ENCODE peak calls at places on chromosomes 16 and 17, in nine cellular contexts. C is A673; M is breast epithelium; W is stimulated activated CD4-positive, alpha-beta T cell treated with anti-CD3 and anti-CD28 coated beads, Interleukin-2, amount 100 ng/mL, for 48 hours; V is progenitor cell of endocrine pancreas; N is transverse colon; E is DMS153; I is cortex of kidney; X is left colon. G is an unnamed sample.
A peak's percentile ranks its signal among the peaks of the same experiment; 100 is the strongest.

GRCh38 chr16:27401768-27402568 is at the start of gene IL21R:
- DNase-seq in C (peak; percentile 68), M (peak; percentile 24), W (no peak), V (no peak), N (peak; percentile 74), E (no peak), I (no peak), X (peak; percentile 73), G (no peak)

GRCh38 chr17:5822281-5823060 is 238.2 kb upstream of the NLRP1 start:
- DNase-seq in C (no peak), M (no peak), W (no peak), V (no peak), N (no peak), E (no peak), I (no peak), X (no peak), G (no peak)

GRCh38 chr17:57391076-57391825 is 134.9 kb downstream of the MSI2 start:
- DNase-seq in C (no peak), M (no peak), W (no peak), V (no peak), N (no peak), E (no peak), I (no peak), X (no peak), G (no peak)

GRCh38 chr16:53784312-53784711 is 80.4 kb downstream of the FTO start:
- DNase-seq in C (no peak), M (no peak), W (no peak), V (no peak), N (no peak), E (no peak), I (no peak), X (no peak), G (no peak)

GRCh38 chr16:53509906-53510703 is 7.1 kb upstream of the AKTIP start:
- DNase-seq in C (peak; percentile 74), M (peak; percentile 49), W (peak; percentile 30), V (peak; percentile 24), N (peak; percentile 63), E (peak; percentile 2), I (no peak), X (peak; percentile 64), G (peak; percentile 47)

GRCh38 chr16:81551141-81551808 is 106.7 kb downstream of the CMIP start:
- DNase-seq in C (peak; percentile 21), M (no peak), W (no peak), V (no peak), N (no peak), E (no peak), I (no peak), X (no peak), G (no peak)

GRCh38 chr16:70694088-70694487 is 8.2 kb upstream of the MTSS2 start:
- DNase-seq in C (no peak), M (no peak), W (no peak), V (no peak), N (peak; percentile 41), E (no peak), I (no peak), X (no peak), G (no peak)

GRCh38 chr17:77886387-77886728 is 72.1 kb upstream of the TNRC6C start:
- DNase-seq in C (no peak), M (no peak), W (no peak), V (no peak), N (no peak), E (no peak), I (no peak), X (no peak), G (no peak)

GRCh38 chr16:75273054-75273925 is 21.9 kb upstream of the BCAR1 start:
- DNase-seq in C (no peak), M (no peak), W (no peak), V (no peak), N (no peak), E (no peak), I (no peak), X (no peak), G (no peak)

GRCh38 chr17:47889734-47890529 is 6.1 kb upstream of the SP2 start:
- DNase-seq in C (peak; percentile 77), M (peak; percentile 86), W (peak; percentile 95), V (peak; percentile 89), N (peak; percentile 93), E (peak; percentile 76), I (no peak), X (peak; percentile 96), G (peak; percentile 90)

GRCh38 chr16:3099732-3100499 is 822 bp upstream of the ZSCAN10 start:
- DNase-seq in C (peak; percentile 97), M (peak; percentile 89), W (peak; percentile 94), V (peak; percentile 79), N (peak; percentile 97), E (peak; percentile 79), I (no peak), X (peak; percentile 98), G (peak; percentile 91)

GRCh38 chr16:53726625-53727024 is 22.7 kb downstream of the FTO start:
- DNase-seq in C (no peak), M (no peak), W (no peak), V (no peak), N (no peak), E (no peak), I (no peak), X (no peak), G (no peak)

GRCh38 chr17:82922646-82923045 is 82.8 kb upstream of the ZNF750 start:
- DNase-seq in C (no peak), M (no peak), W (no peak), V (no peak), N (peak; percentile 25), E (no peak), I (no peak), X (no peak), G (no peak)

GRCh38 chr17:37676115-37676925 is 33.1 kb upstream of the DDX52 start:
- DNase-seq in C (no peak), M (no peak), W (no peak), V (no peak), N (peak; percentile 56), E (no peak), I (no peak), X (peak; percentile 38), G (no peak)

GRCh38 chr16:684961-685696 is 995 bp upstream of the JMJD8 start:
- DNase-seq in C (no peak), M (no peak), W (no peak), V (no peak), N (no peak), E (peak; percentile 86), I (no peak), X (peak; percentile 46), G (no peak)

GRCh38 chr16:19737306-19737975 is 19.4 kb downstream of the IQCK start:
- DNase-seq in C (no peak), M (no peak), W (no peak), V (no peak), N (no peak), E (no peak), I (no peak), X (no peak), G (no peak)

GRCh38 chr16:12245088-12245922 is 268.8 kb downstream of the SNX29 start:
- DNase-seq in C (no peak), M (no peak), W (no peak), V (no peak), N (no peak), E (no peak), I (no peak), X (no peak), G (no peak)

GRCh38 chr16:27495191-27495590 is 54.5 kb downstream of the GTF3C1 start:
- DNase-seq in C (no peak), M (no peak), W (no peak), V (no peak), N (no peak), E (no peak), I (no peak), X (no peak), G (no peak)

GRCh38 chr17:77439382-77440013 is 298.7 kb downstream of the SEC14L1 start:
- DNase-seq in C (peak; percentile 78), M (no peak), W (no peak), V (no peak), N (no peak), E (no peak), I (no peak), X (no peak), G (no peak)

GRCh38 chr16:66081967-66082366 is 284.5 kb upstream of the CDH5 start:
- DNase-seq in C (no peak), M (no peak), W (no peak), V (no peak), N (no peak), E (no peak), I (no peak), X (no peak), G (no peak)

GRCh38 chr17:332023-332422 is 20.6 kb downstream of the RPH3AL start:
- DNase-seq in C (no peak), M (no peak), W (no peak), V (no peak), N (no peak), E (no peak), I (no peak), X (no peak), G (no peak)

GRCh38 chr17:69250641-69251040 is 22.0 kb upstream of the ABCA10 start:
- DNase-seq in C (no peak), M (no peak), W (no peak), V (no peak), N (no peak), E (no peak), I (no peak), X (no peak), G (no peak)

GRCh38 chr16:2829501-2830354 is at the start of gene ZG16B:
- DNase-seq in C (no peak), M (peak; percentile 44), W (no peak), V (no peak), N (peak; percentile 65), E (no peak), I (no peak), X (peak; percentile 67), G (peak; percentile 88)

GRCh38 chr17:15431201-15431600 is 36.2 kb downstream of the CDRT4 start:
- DNase-seq in C (no peak), M (no peak), W (no peak), V (no peak), N (peak; percentile 55), E (no peak), I (no peak), X (no peak), G (no peak)

GRCh38 chr17:4987767-4988083 is 250 bp upstream of the CAMTA2 start:
- DNase-seq in C (no peak), M (no peak), W (no peak), V (no peak), N (no peak), E (no peak), I (no peak), X (no peak), G (no peak)

GRCh38 chr17:50290074-50290702 is 15.9 kb downstream of the TMEM92 start:
- DNase-seq in C (peak; percentile 56), M (peak; percentile 81), W (no peak), V (no peak), N (peak; percentile 64), E (no peak), I (no peak), X (peak; percentile 50), G (peak; percentile 88)

GRCh38 chr17:65530158-65530984 is 31.1 kb downstream of the AXIN2 start:
- DNase-seq in C (no peak), M (no peak), W (no peak), V (no peak), N (no peak), E (no peak), I (no peak), X (no peak), G (no peak)

GRCh38 chr17:59004338-59005111 is 102.2 kb downstream of the TRIM37 start:
- DNase-seq in C (peak; percentile 75), M (peak; percentile 46), W (peak; percentile 68), V (peak; percentile 57), N (peak; percentile 64), E (peak; percentile 24), I (no peak), X (peak; percentile 68), G (peak; percentile 60)

GRCh38 chr17:82016061-82016874 is 6.4 kb downstream of the CENPX start:
- DNase-seq in C (no peak), M (no peak), W (no peak), V (no peak), N (no peak), E (no peak), I (no peak), X (no peak), G (no peak)

GRCh38 chr17:68576137-68576536 is 25.0 kb downstream of the FAM20A start:
- DNase-seq in C (no peak), M (no peak), W (no peak), V (no peak), N (no peak), E (no peak), I (no peak), X (no peak), G (no peak)

GRCh38 chr16:49661465-49662187 is 194.3 kb downstream of the ZNF423 start:
- DNase-seq in C (no peak), M (no peak), W (no peak), V (no peak), N (no peak), E (no peak), I (no peak), X (no peak), G (no peak)

G was measured in prostate gland.